ENCODE peak calls at places on chromosome 17, in seven cellular contexts. One of them, this sample, is unnamed.

GRCh38 chr17:57946798-57947358 is 8.3 kb downstream of the CUEDC1 start:
- DNase-seq in HCT116: no peak
- DNase-seq in HepG2: peak
- DNase-seq in SK-N-SH: no peak
- DNase-seq in K562: no peak
- DNase-seq in H1: no peak
- DNase-seq in GM12878: peak
- DNase-seq in this sample: peak

GRCh38 chr17:80479246-80479566 is 2.8 kb upstream of the NPTX1 start:
- DNase-seq in SK-N-SH: no peak
- DNase-seq in GM12878: no peak
- DNase-seq in HepG2: no peak
- DNase-seq in K562: no peak
- DNase-seq in H1: no peak
- DNase-seq in HCT116: no peak
- DNase-seq in this sample: no peak

GRCh38 chr17:63426041-63426916 is 19.8 kb downstream of the CYB561 start:
- DNase-seq in HCT116: no peak
- DNase-seq in K562: no peak
- DNase-seq in H1: no peak
- DNase-seq in HepG2: no peak
- DNase-seq in GM12878: no peak
- DNase-seq in SK-N-SH: no peak
- DNase-seq in this sample: peak

GRCh38 chr17:58531661-58532554 is 17.5 kb upstream of the MTMR4 start:
- DNase-seq in GM12878: no peak
- DNase-seq in HCT116: no peak
- DNase-seq in H1: peak
- DNase-seq in SK-N-SH: peak
- DNase-seq in K562: peak
- DNase-seq in HepG2: no peak
- DNase-seq in this sample: peak

GRCh38 chr17:29177871-29178749 is 2.1 kb downstream of the MYO18A start:
- DNase-seq in H1: no peak
- DNase-seq in HCT116: no peak
- DNase-seq in GM12878: no peak
- DNase-seq in HepG2: peak
- DNase-seq in K562: peak
- DNase-seq in SK-N-SH: no peak
- DNase-seq in this sample: peak

GRCh38 chr17:59432657-59433056 is 101.2 kb downstream of the YPEL2 start:
- DNase-seq in HepG2: no peak
- DNase-seq in K562: no peak
- DNase-seq in SK-N-SH: no peak
- DNase-seq in H1: no peak
- DNase-seq in GM12878: no peak
- DNase-seq in HCT116: no peak
- DNase-seq in this sample: no peak

GRCh38 chr17:44315760-44316731 is 7.6 kb downstream of the RUNDC3A start:
- DNase-seq in SK-N-SH: peak
- DNase-seq in K562: peak
- DNase-seq in GM12878: no peak
- DNase-seq in H1: peak
- DNase-seq in HCT116: no peak
- DNase-seq in HepG2: no peak
- DNase-seq in this sample: no peak

GRCh38 chr17:44769647-44770084 is 10.9 kb downstream of the ADAM11 start:
- DNase-seq in GM12878: no peak
- DNase-seq in HepG2: peak
- DNase-seq in K562: no peak
- DNase-seq in HCT116: no peak
- DNase-seq in SK-N-SH: no peak
- DNase-seq in H1: no peak
- DNase-seq in this sample: no peak

GRCh38 chr17:82076018-82076784 is 10.6 kb upstream of the DUS1L start:
- DNase-seq in HepG2: no peak
- DNase-seq in H1: no peak
- DNase-seq in K562: no peak
- DNase-seq in GM12878: no peak
- DNase-seq in SK-N-SH: no peak
- DNase-seq in HCT116: no peak
- DNase-seq in this sample: peak

GRCh38 chr17:16661217-16661616 is 7.6 kb upstream of the ZNF624 start:
- DNase-seq in H1: no peak
- DNase-seq in K562: no peak
- DNase-seq in HepG2: no peak
- DNase-seq in HCT116: no peak
- DNase-seq in GM12878: no peak
- DNase-seq in SK-N-SH: no peak
- DNase-seq in this sample: no peak

GRCh38 chr17:19262650-19263620 is 25.8 kb downstream of the EPN2 start:
- DNase-seq in K562: no peak
- DNase-seq in H1: no peak
- DNase-seq in HCT116: no peak
- DNase-seq in SK-N-SH: no peak
- DNase-seq in GM12878: no peak
- DNase-seq in HepG2: no peak
- DNase-seq in this sample: no peak

GRCh38 chr17:51914613-51915012 is 243.9 kb downstream of the CA10 start:
- DNase-seq in HepG2: no peak
- DNase-seq in GM12878: no peak
- DNase-seq in K562: no peak
- DNase-seq in SK-N-SH: no peak
- DNase-seq in H1: no peak
- DNase-seq in HCT116: no peak
- DNase-seq in this sample: no peak

GRCh38 chr17:45388604-45389325 is 43.9 kb downstream of the ARHGAP27 start:
- DNase-seq in HCT116: no peak
- DNase-seq in GM12878: no peak
- DNase-seq in K562: no peak
- DNase-seq in H1: no peak
- DNase-seq in SK-N-SH: no peak
- DNase-seq in HepG2: no peak
- DNase-seq in this sample: no peak

GRCh38 chr17:80783461-80783860 is 208.2 kb upstream of the CHMP6 start:
- DNase-seq in H1: no peak
- DNase-seq in K562: no peak
- DNase-seq in HepG2: no peak
- DNase-seq in HCT116: no peak
- DNase-seq in GM12878: no peak
- DNase-seq in SK-N-SH: no peak
- DNase-seq in this sample: no peak

GRCh38 chr17:46977348-46977747 is 1.7 kb downstream of the RPRML start:
- DNase-seq in HCT116: no peak
- DNase-seq in H1: peak
- DNase-seq in K562: peak
- DNase-seq in SK-N-SH: peak
- DNase-seq in HepG2: peak
- DNase-seq in GM12878: no peak
- DNase-seq in this sample: peak

GRCh38 chr17:42122371-42123303 is at the start of gene HSPB9:
- DNase-seq in HepG2: no peak
- DNase-seq in H1: peak
- DNase-seq in GM12878: no peak
- DNase-seq in SK-N-SH: no peak
- DNase-seq in HCT116: no peak
- DNase-seq in K562: no peak
- DNase-seq in this sample: no peak

GRCh38 chr17:50139950-50140885 is 10.3 kb upstream of the SAMD14 start:
- DNase-seq in GM12878: no peak
- DNase-seq in HepG2: peak
- DNase-seq in SK-N-SH: peak
- DNase-seq in H1: peak
- DNase-seq in K562: peak
- DNase-seq in HCT116: peak
- DNase-seq in this sample: peak

GRCh38 chr17:8015236-8015956 is 13.0 kb downstream of the GUCY2D start:
- DNase-seq in GM12878: no peak
- DNase-seq in SK-N-SH: no peak
- DNase-seq in HepG2: no peak
- DNase-seq in K562: no peak
- DNase-seq in HCT116: no peak
- DNase-seq in H1: no peak
- DNase-seq in this sample: no peak

GRCh38 chr17:8014558-8014850 is 12.1 kb downstream of the GUCY2D start:
- DNase-seq in GM12878: no peak
- DNase-seq in K562: no peak
- DNase-seq in HCT116: no peak
- DNase-seq in SK-N-SH: no peak
- DNase-seq in H1: no peak
- DNase-seq in HepG2: no peak
- DNase-seq in this sample: no peak

GRCh38 chr17:8012996-8013640 is 10.7 kb downstream of the GUCY2D start:
- DNase-seq in H1: no peak
- DNase-seq in K562: no peak
- DNase-seq in GM12878: no peak
- DNase-seq in SK-N-SH: no peak
- DNase-seq in HepG2: no peak
- DNase-seq in HCT116: no peak
- DNase-seq in this sample: no peak

GRCh38 chr17:8013731-8014557 is 11.5 kb downstream of the GUCY2D start:
- DNase-seq in SK-N-SH: no peak
- DNase-seq in HepG2: no peak
- DNase-seq in H1: no peak
- DNase-seq in HCT116: no peak
- DNase-seq in K562: no peak
- DNase-seq in GM12878: no peak
- DNase-seq in this sample: no peak

DNA sequence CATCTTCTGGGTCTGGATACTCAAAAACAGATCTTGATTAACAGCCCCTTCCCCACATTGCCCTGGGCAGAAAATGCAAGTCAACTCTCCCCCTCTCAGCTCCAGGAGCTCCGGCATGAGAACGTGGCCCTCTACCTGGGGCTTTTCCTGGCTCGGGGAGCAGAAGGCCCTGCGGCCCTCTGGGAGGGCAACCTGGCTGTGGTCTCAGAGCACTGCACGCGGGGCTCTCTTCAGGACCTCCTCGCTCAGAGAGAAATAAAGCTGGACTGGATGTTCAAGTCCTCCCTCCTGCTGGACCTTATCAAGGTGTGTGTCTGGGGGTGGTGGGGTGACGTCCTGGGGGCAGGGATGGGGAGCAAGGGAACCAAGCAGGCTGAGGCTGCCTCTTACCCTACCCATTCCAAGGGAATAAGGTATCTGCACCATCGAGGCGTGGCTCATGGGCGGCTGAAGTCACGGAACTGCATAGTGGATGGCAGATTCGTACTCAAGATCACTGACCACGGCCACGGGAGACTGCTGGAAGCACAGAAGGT is 9.7 kb downstream of the GUCY2D start:
- DNase-seq in HCT116: no peak
- DNase-seq in HepG2: no peak
- DNase-seq in SK-N-SH: no peak
- DNase-seq in GM12878: no peak
- DNase-seq in K562: no peak
- DNase-seq in H1: no peak
- DNase-seq in this sample: no peak
- TF ChIP-seq JUND in HCT116: no peak
- TF ChIP-seq JUND in HepG2: no peak
- TF ChIP-seq JUND in SK-N-SH: no peak
- TF ChIP-seq JUND in GM12878: no peak
- TF ChIP-seq JUND in K562: no peak
- TF ChIP-seq JUND in H1: no peak
- TF ChIP-seq JUND in this sample: no peak

GRCh38 chr17:12402963-12403622 is 262.6 kb upstream of the MYOCD start:
- DNase-seq in HCT116: no peak
- DNase-seq in K562: no peak
- DNase-seq in H1: no peak
- DNase-seq in SK-N-SH: no peak
- DNase-seq in GM12878: no peak
- DNase-seq in HepG2: no peak
- DNase-seq in this sample: no peak

GRCh38 chr17:12409082-12409481 is 256.6 kb upstream of the MYOCD start:
- DNase-seq in K562: no peak
- DNase-seq in HCT116: no peak
- DNase-seq in GM12878: no peak
- DNase-seq in SK-N-SH: no peak
- DNase-seq in H1: no peak
- DNase-seq in HepG2: no peak
- DNase-seq in this sample: no peak

GRCh38 chr17:12403881-12404398 is 261.8 kb upstream of the MYOCD start:
- DNase-seq in HCT116: no peak
- DNase-seq in GM12878: no peak
- DNase-seq in HepG2: no peak
- DNase-seq in K562: no peak
- DNase-seq in H1: no peak
- DNase-seq in SK-N-SH: no peak
- DNase-seq in this sample: no peak

GRCh38 chr17:12407495-12407894 is 258.2 kb upstream of the MYOCD start:
- DNase-seq in H1: no peak
- DNase-seq in HCT116: no peak
- DNase-seq in SK-N-SH: no peak
- DNase-seq in GM12878: no peak
- DNase-seq in HepG2: no peak
- DNase-seq in K562: no peak
- DNase-seq in this sample: no peak

DNA sequence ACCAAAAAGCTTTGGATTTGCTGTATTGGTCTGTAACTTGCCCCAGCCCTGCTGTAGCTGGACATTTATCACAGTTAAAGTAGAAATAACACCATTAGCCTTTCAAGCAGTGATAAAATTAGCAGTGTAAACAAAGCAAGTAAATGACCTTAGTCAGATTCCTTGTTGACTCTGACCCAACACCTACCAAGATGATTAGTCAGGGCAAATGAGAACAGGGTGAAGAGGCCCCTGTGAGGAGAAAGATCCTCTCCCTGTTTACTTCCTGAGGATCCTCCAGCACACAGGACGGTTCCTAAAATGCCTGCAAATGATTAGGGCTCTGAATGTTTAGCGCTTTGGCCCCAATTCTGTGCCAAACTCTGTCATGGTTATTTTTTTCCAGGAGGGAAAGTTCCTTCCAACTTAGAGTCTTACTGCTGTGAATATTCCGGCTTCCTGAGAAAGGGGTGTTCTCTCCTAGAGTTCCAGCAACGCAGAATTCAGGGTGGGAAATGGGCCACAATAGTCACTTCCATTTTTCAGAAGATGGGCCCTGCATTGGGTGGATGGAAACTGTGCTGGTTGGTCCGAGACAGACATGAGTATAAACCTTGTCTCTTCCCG is 259.0 kb upstream of the MYOCD start:
- DNase-seq in GM12878: no peak
- DNase-seq in H1: no peak
- DNase-seq in HCT116: no peak
- DNase-seq in K562: no peak
- DNase-seq in SK-N-SH: no peak
- DNase-seq in HepG2: no peak
- DNase-seq in this sample: no peak
- TF ChIP-seq JUND in GM12878: no peak
- TF ChIP-seq JUND in H1: no peak
- TF ChIP-seq JUND in HCT116: no peak
- TF ChIP-seq JUND in K562: no peak
- TF ChIP-seq JUND in SK-N-SH: no peak
- TF ChIP-seq JUND in HepG2: no peak
- TF ChIP-seq JUND in this sample: no peak

GRCh38 chr17:39606434-39607056 is 1.2 kb downstream of the NEUROD2 start:
- DNase-seq in HepG2: no peak
- DNase-seq in H1: peak
- DNase-seq in GM12878: no peak
- DNase-seq in SK-N-SH: no peak
- DNase-seq in K562: no peak
- DNase-seq in HCT116: no peak
- DNase-seq in this sample: peak
- TF ChIP-seq JUND in HepG2: no peak
- TF ChIP-seq JUND in H1: no peak
- TF ChIP-seq JUND in GM12878: no peak
- TF ChIP-seq JUND in SK-N-SH: no peak
- TF ChIP-seq JUND in K562: no peak
- TF ChIP-seq JUND in HCT116: no peak
- TF ChIP-seq JUND in this sample: no peak

GRCh38 chr17:17822189-17822978 is 14.4 kb downstream of the SREBF1 start:
- DNase-seq in SK-N-SH: no peak
- DNase-seq in HCT116: no peak
- DNase-seq in HepG2: no peak
- DNase-seq in H1: no peak
- DNase-seq in K562: no peak
- DNase-seq in GM12878: no peak
- DNase-seq in this sample: no peak
- TF ChIP-seq JUND in SK-N-SH: no peak
- TF ChIP-seq JUND in HCT116: no peak
- TF ChIP-seq JUND in HepG2: no peak
- TF ChIP-seq JUND in H1: no peak
- TF ChIP-seq JUND in K562: no peak
- TF ChIP-seq JUND in GM12878: no peak
- TF ChIP-seq JUND in this sample: no peak